ENCODE peak calls at places on chromosomes 5 and 9, in four cellular contexts. C, L, H and U are unnamed samples.

GRCh38 chr5:127696688-127697087 is 6.5 kb upstream of the CCDC192 start:
- DNase-seq in C (no peak), L (no peak), H (no peak), U (no peak)

GRCh38 chr5:68739752-68740151 is 354.1 kb upstream of the SLC30A5 start:
- DNase-seq in C (no peak), L (no peak), H (no peak), U (peak)

GRCh38 chr9:112157087-112157486 is 18.0 kb downstream of the SUSD1 start:
- DNase-seq in C (no peak), L (no peak), H (no peak), U (no peak)

GRCh38 chr9:137965177-137965795 is 87.7 kb downstream of the CACNA1B start:
- DNase-seq in C (no peak), L (peak), H (no peak), U (no peak)

GRCh38 chr5:138029944-138030343 is 2.9 kb downstream of the FAM13B start:
- DNase-seq in C (no peak), L (no peak), H (no peak), U (no peak)

GRCh38 chr5:150918613-150919012 is 13.8 kb upstream of the ZNF300 start:
- DNase-seq in C (no peak), L (no peak), H (no peak), U (no peak)

GRCh38 chr5:96942911-96943310 is 7.0 kb downstream of the LNPEP start:
- DNase-seq in C (no peak), L (no peak), H (no peak), U (no peak)

GRCh38 chr5:143758750-143759149 is 53.2 kb upstream of the HMHB1 start:
- DNase-seq in C (no peak), L (no peak), H (no peak), U (no peak)

GRCh38 chr5:120446068-120446492 is 18.0 kb upstream of the PRR16 start:
- DNase-seq in C (no peak), L (no peak), H (no peak), U (no peak)

GRCh38 chr5:73232266-73233041 is 59.5 kb downstream of the TMEM174 start:
- DNase-seq in C (no peak), L (no peak), H (no peak), U (peak)

GRCh38 chr5:80124519-80124918 is 89.4 kb downstream of the THBS4 start:
- DNase-seq in C (no peak), L (no peak), H (no peak), U (no peak)

GRCh38 chr5:80124111-80124510 is 89.0 kb downstream of the THBS4 start:
- DNase-seq in C (no peak), L (no peak), H (no peak), U (no peak)

GRCh38 chr5:80127037-80127642 is 92.0 kb downstream of the THBS4 start:
- DNase-seq in C (no peak), L (no peak), H (no peak), U (no peak)

GRCh38 chr5:80125022-80125961 is 90.1 kb downstream of the THBS4 start:
- DNase-seq in C (no peak), L (no peak), H (no peak), U (no peak)

GRCh38 chr5:80125962-80126480 is 90.9 kb downstream of the THBS4 start:
- DNase-seq in C (no peak), L (no peak), H (no peak), U (no peak)
- TF ChIP-seq CTCF in C (no peak), L (no peak), H (no peak), U (no peak)

DNA sequence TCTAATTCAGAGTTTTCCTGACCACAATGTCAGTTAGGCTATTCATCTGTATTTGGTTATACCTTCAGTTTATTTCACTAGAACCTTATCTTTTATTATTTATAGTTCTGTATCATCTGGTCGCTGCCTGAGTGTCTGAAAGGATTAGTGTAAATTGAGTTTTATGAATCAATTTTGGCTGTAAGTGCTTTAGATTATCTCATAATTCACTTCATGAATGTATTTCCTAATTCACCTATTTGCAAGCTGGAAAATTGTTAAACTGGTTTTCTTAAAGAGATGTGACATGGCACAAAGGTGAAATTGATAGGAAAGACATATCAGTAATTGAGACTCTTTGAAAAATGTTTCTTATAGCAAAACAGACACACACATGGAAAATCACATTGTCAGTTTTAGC is 242.4 kb upstream of the ACO1 start:
- DNase-seq in C (no peak), L (no peak), H (no peak), U (no peak)
- TF ChIP-seq POLR2AphosphoS5 in C (no peak), L (no peak), H (no peak), U (no peak)

GRCh38 chr5:442335-443238 is at the start of gene EXOC3:
- DNase-seq in C (peak), L (peak), H (peak), U (no peak)

GRCh38 chr5:445591-445990 is 2.6 kb downstream of the EXOC3 start:
- DNase-seq in C (peak), L (peak), H (no peak), U (no peak)

GRCh38 chr5:444226-444625 is 1.2 kb downstream of the EXOC3 start:
- DNase-seq in C (peak), L (peak), H (peak), U (no peak)

GRCh38 chr5:441996-442334 is 1.0 kb upstream of the EXOC3 start:
- DNase-seq in C (no peak), L (no peak), H (no peak), U (no peak)

GRCh38 chr5:443239-444151 is 519 bp downstream of the EXOC3 start:
- DNase-seq in C (peak), L (peak), H (peak), U (no peak)
- H3K4me3 ChIP-seq in C (peak), L (peak), H (peak), U (peak)

GRCh38 chr9:76761448-76761847 is 2.8 kb upstream of the PCA3 start:
- DNase-seq in C (no peak), L (no peak), H (no peak), U (no peak)
- TF ChIP-seq CTCF in C (no peak), L (no peak), H (peak), U (no peak)

GRCh38 chr9:113521693-113522260 is 58.2 kb downstream of the RGS3 start:
- DNase-seq in C (no peak), L (no peak), H (no peak), U (no peak)
- TF ChIP-seq POLR2AphosphoS5 in C (no peak), L (no peak), H (peak), U (no peak)

DNA sequence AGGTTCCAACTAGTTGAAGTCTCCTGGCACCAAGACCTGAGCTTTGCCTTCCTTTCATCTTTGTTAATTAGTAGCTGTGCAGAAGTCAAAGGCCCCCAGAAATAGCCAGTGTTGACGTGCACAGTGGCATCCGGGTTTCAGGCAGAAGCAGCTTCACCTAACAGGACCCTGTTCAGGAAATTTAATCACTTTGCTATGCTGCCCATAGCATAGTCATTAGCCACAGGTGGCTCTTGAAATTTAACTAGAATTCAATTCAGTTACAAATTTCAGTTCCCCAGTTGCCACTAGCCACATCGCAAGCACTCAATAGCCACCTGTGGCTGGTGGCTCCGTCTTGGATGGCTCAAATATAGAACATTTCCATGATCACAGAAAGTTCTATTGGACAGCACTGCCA is 179.1 kb downstream of the GOLPH3 start:
- DNase-seq in C (no peak), L (no peak), H (no peak), U (no peak)
- H3K4me3 ChIP-seq in C (no peak), L (no peak), H (no peak), U (no peak)

GRCh38 chr5:18024542-18024941 is 390.3 kb downstream of the TAF11L14 start:
- DNase-seq in C (no peak), L (no peak), H (no peak), U (no peak)
- TF ChIP-seq CTCF in C (no peak), L (no peak), H (no peak), U (no peak)